ENCODE peak calls at places on chromosomes 7 and 10, in six cellular contexts. One of them, this sample, is unnamed. For H3K36me3, the result is how much of the 10 kb centered on the place peaks cover.

GRCh38 chr7:108406474-108406873 is 49.8 kb downstream of the NRCAM start:
- DNase-seq in colonic mucosa: no peak
- DNase-seq in DND-41: no peak
- DNase-seq in mammary epithelial cell: peak
- DNase-seq in GM23248: peak
- DNase-seq in HepG2: no peak
- DNase-seq in this sample: no peak

GRCh38 chr7:70647801-70648491 is 484.0 kb upstream of the GALNT17 start:
- DNase-seq in DND-41: peak
- DNase-seq in mammary epithelial cell: peak
- DNase-seq in GM23248: peak
- DNase-seq in colonic mucosa: peak
- DNase-seq in HepG2: no peak
- DNase-seq in this sample: no peak

GRCh38 chr7:48158404-48158803 is 12.9 kb upstream of the ABCA13 start:
- DNase-seq in HepG2: no peak
- DNase-seq in colonic mucosa: no peak
- DNase-seq in DND-41: no peak
- DNase-seq in GM23248: peak
- DNase-seq in mammary epithelial cell: peak
- DNase-seq in this sample: no peak

GRCh38 chr10:77582710-77583115 is 54.9 kb downstream of the KCNMA1 start:
- DNase-seq in HepG2: no peak
- DNase-seq in DND-41: peak
- DNase-seq in mammary epithelial cell: peak
- DNase-seq in GM23248: peak
- DNase-seq in colonic mucosa: no peak
- DNase-seq in this sample: no peak

GRCh38 chr7:22110227-22110839 is 164.6 kb upstream of the CDCA7L start:
- DNase-seq in mammary epithelial cell: peak
- DNase-seq in HepG2: peak
- DNase-seq in colonic mucosa: peak
- DNase-seq in GM23248: peak
- DNase-seq in DND-41: peak
- DNase-seq in this sample: peak

GRCh38 chr10:113369185-113369785 is 183.6 kb upstream of the HABP2 start:
- DNase-seq in HepG2: no peak
- DNase-seq in GM23248: no peak
- DNase-seq in colonic mucosa: no peak
- DNase-seq in DND-41: no peak
- DNase-seq in mammary epithelial cell: no peak
- DNase-seq in this sample: no peak

GRCh38 chr10:63206576-63206975 is 73.4 kb downstream of the NRBF2 start:
- DNase-seq in colonic mucosa: no peak
- DNase-seq in DND-41: no peak
- DNase-seq in GM23248: no peak
- DNase-seq in HepG2: no peak
- DNase-seq in mammary epithelial cell: no peak
- DNase-seq in this sample: no peak

GRCh38 chr10:114110174-114110972 is 63.6 kb downstream of the CCDC186 start:
- DNase-seq in colonic mucosa: no peak
- DNase-seq in DND-41: no peak
- DNase-seq in GM23248: peak
- DNase-seq in mammary epithelial cell: peak
- DNase-seq in HepG2: no peak
- DNase-seq in this sample: no peak

GRCh38 chr7:50391386-50391785 is 58.8 kb downstream of the FIGNL1 start:
- DNase-seq in DND-41: no peak
- DNase-seq in mammary epithelial cell: no peak
- DNase-seq in colonic mucosa: no peak
- DNase-seq in GM23248: no peak
- DNase-seq in HepG2: no peak
- DNase-seq in this sample: no peak

GRCh38 chr10:18312385-18313145 is 172.3 kb downstream of the CACNB2 start:
- DNase-seq in colonic mucosa: no peak
- DNase-seq in HepG2: peak
- DNase-seq in DND-41: peak
- DNase-seq in GM23248: peak
- DNase-seq in mammary epithelial cell: peak
- DNase-seq in this sample: no peak

GRCh38 chr7:76407718-76408117 is 1.8 kb downstream of the SSC4D start:
- DNase-seq in GM23248: no peak
- DNase-seq in colonic mucosa: no peak
- DNase-seq in HepG2: no peak
- DNase-seq in mammary epithelial cell: no peak
- DNase-seq in DND-41: no peak
- DNase-seq in this sample: no peak

DNA sequence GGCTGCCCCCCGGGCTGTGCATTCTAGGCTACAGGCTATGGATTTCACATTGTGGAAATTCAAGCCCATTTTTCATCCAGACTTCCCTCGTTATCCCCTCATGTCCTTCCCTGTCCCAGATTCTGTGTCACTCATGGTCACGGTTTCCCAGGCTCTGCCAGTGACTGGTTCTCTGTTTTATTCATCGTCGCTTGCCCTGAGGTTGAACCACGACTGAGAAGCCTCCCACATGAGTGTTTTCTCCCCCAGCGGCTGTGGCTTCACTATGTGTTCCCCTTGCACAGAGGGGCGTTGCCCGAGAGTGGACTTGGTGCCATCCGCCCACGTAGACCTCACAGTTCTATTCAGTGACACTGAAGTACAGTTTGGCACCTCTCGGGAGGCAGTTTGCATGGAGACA is 14.0 kb downstream of the NOM1 start:
- DNase-seq in GM23248: no peak
- DNase-seq in colonic mucosa: no peak
- DNase-seq in mammary epithelial cell: no peak
- DNase-seq in DND-41: no peak
- DNase-seq in HepG2: no peak
- DNase-seq in this sample: no peak
- H3K36me3 ChIP-seq in GM23248: under half
- H3K36me3 ChIP-seq in colonic mucosa: under half
- H3K36me3 ChIP-seq in mammary epithelial cell: under half
- H3K36me3 ChIP-seq in DND-41: half or more
- H3K36me3 ChIP-seq in HepG2: half or more
- H3K36me3 ChIP-seq in this sample: under half

DNA sequence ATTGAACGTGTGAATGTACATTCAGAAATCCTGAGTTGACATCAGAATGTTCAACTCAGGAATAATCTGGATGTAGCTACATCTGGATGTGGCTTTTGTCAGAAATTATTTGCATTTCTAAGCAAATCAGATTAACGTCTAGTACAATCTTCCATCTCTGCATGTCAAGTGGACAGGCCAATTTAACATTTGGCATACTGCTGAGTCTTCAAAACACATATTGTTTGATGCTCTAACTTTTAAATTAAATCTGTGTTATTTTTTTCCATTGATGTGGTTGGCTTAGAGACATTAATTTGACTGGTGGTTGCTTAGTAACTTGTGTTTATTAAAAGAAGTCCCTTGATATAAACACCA is 3.4 kb downstream of the STAMBPL1 start:
- DNase-seq in mammary epithelial cell: no peak
- DNase-seq in colonic mucosa: no peak
- DNase-seq in GM23248: no peak
- DNase-seq in HepG2: no peak
- DNase-seq in DND-41: no peak
- DNase-seq in this sample: no peak
- H3K9ac ChIP-seq in mammary epithelial cell: no peak
- H3K9ac ChIP-seq in colonic mucosa: no peak
- H3K9ac ChIP-seq in GM23248: peak
- H3K9ac ChIP-seq in HepG2: no peak
- H3K9ac ChIP-seq in DND-41: no peak
- H3K9ac ChIP-seq in this sample: no peak

GRCh38 chr7:134818568-134819345 is 39.3 kb downstream of the CALD1 start:
- DNase-seq in GM23248: no peak
- DNase-seq in colonic mucosa: no peak
- DNase-seq in DND-41: no peak
- DNase-seq in HepG2: no peak
- DNase-seq in mammary epithelial cell: no peak
- DNase-seq in this sample: no peak
- H3K36me3 ChIP-seq in GM23248: half or more
- H3K36me3 ChIP-seq in colonic mucosa: under half
- H3K36me3 ChIP-seq in DND-41: under half
- H3K36me3 ChIP-seq in HepG2: under half
- H3K36me3 ChIP-seq in mammary epithelial cell: under half
- H3K36me3 ChIP-seq in this sample: under half

GRCh38 chr10:71212249-71213126 is at the start of gene UNC5B:
- DNase-seq in GM23248: peak
- DNase-seq in colonic mucosa: peak
- DNase-seq in DND-41: peak
- DNase-seq in HepG2: peak
- DNase-seq in mammary epithelial cell: peak
- DNase-seq in this sample: peak
- H3K9ac ChIP-seq in GM23248: peak
- H3K9ac ChIP-seq in colonic mucosa: peak
- H3K9ac ChIP-seq in DND-41: peak
- H3K9ac ChIP-seq in HepG2: no peak
- H3K9ac ChIP-seq in mammary epithelial cell: peak
- H3K9ac ChIP-seq in this sample: peak

DNA sequence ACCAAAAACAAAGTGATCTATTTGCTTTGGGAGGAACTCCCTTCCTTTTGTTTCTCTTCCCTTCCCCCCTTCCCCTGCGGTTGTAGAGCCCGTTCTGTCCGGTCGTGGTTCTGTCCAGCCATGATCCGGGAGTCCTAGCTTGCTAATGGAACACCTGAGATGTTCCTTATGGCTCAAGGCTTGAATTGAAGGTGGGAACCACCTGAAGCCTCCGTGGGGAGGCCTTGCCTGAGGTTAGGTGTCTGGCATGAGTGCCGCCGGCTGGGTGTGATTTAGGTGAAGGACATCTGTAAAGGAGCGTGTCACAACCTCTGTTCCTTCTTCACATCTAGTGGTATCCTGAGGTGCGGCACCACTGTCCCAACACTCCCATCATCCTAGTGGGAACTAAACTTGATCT is 46.2 kb downstream of the DAGLB start:
- DNase-seq in colonic mucosa: no peak
- DNase-seq in DND-41: no peak
- DNase-seq in mammary epithelial cell: no peak
- DNase-seq in HepG2: no peak
- DNase-seq in GM23248: no peak
- DNase-seq in this sample: no peak
- H3K36me3 ChIP-seq in colonic mucosa: under half
- H3K36me3 ChIP-seq in DND-41: half or more
- H3K36me3 ChIP-seq in mammary epithelial cell: under half
- H3K36me3 ChIP-seq in HepG2: half or more
- H3K36me3 ChIP-seq in GM23248: half or more
- H3K36me3 ChIP-seq in this sample: half or more

GRCh38 chr10:30784521-30784895 is 155.0 kb upstream of the LYZL2 start:
- DNase-seq in GM23248: peak
- DNase-seq in mammary epithelial cell: no peak
- DNase-seq in HepG2: no peak
- DNase-seq in DND-41: no peak
- DNase-seq in colonic mucosa: no peak
- DNase-seq in this sample: no peak
- H3K9ac ChIP-seq in GM23248: peak
- H3K9ac ChIP-seq in mammary epithelial cell: no peak
- H3K9ac ChIP-seq in HepG2: no peak
- H3K9ac ChIP-seq in DND-41: peak
- H3K9ac ChIP-seq in colonic mucosa: peak
- H3K9ac ChIP-seq in this sample: no peak

GRCh38 chr7:92613720-92614119 is 23.5 kb upstream of the FAM133B start:
- DNase-seq in DND-41: no peak
- DNase-seq in HepG2: no peak
- DNase-seq in GM23248: no peak
- DNase-seq in mammary epithelial cell: no peak
- DNase-seq in colonic mucosa: no peak
- DNase-seq in this sample: no peak

GRCh38 chr7:92613214-92613613 is 23.0 kb upstream of the FAM133B start:
- DNase-seq in GM23248: peak
- DNase-seq in DND-41: no peak
- DNase-seq in colonic mucosa: no peak
- DNase-seq in HepG2: no peak
- DNase-seq in mammary epithelial cell: no peak
- DNase-seq in this sample: no peak

GRCh38 chr7:92612501-92612900 is 22.3 kb upstream of the FAM133B start:
- DNase-seq in HepG2: no peak
- DNase-seq in colonic mucosa: no peak
- DNase-seq in GM23248: peak
- DNase-seq in DND-41: no peak
- DNase-seq in mammary epithelial cell: no peak
- DNase-seq in this sample: no peak

GRCh38 chr7:92614586-92615237 is 24.5 kb upstream of the FAM133B start:
- DNase-seq in DND-41: no peak
- DNase-seq in GM23248: peak
- DNase-seq in HepG2: no peak
- DNase-seq in colonic mucosa: no peak
- DNase-seq in mammary epithelial cell: no peak
- DNase-seq in this sample: no peak

DNA sequence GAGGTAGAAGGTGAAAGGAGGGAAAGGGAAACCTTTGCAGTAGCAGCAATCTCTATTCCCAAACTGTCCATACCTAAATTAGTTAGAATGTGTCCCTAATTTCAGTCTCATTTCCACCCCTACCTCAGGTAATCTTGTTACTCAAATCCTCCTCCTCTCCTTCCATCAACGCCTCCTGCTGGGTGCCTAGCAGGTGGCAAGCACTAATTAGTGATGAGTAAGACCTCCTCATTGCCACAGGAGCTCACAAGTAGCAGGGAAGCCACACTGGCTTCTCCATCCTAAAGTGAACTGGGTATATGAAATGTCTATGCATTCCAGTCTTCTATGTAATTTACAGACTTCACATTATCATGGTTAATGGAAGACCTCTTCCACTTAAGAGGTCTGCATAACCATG is 25.7 kb upstream of the FAM133B start:
- DNase-seq in colonic mucosa: no peak
- DNase-seq in mammary epithelial cell: no peak
- DNase-seq in GM23248: no peak
- DNase-seq in HepG2: no peak
- DNase-seq in DND-41: no peak
- DNase-seq in this sample: no peak
- H3K36me3 ChIP-seq in colonic mucosa: under half
- H3K36me3 ChIP-seq in mammary epithelial cell: under half
- H3K36me3 ChIP-seq in GM23248: under half
- H3K36me3 ChIP-seq in HepG2: half or more
- H3K36me3 ChIP-seq in DND-41: half or more
- H3K36me3 ChIP-seq in this sample: half or more

GRCh38 chr10:36677170-36677768 is 448.1 kb upstream of the ANKRD30A start:
- DNase-seq in HepG2: no peak
- DNase-seq in GM23248: peak
- DNase-seq in mammary epithelial cell: no peak
- DNase-seq in colonic mucosa: no peak
- DNase-seq in DND-41: no peak
- DNase-seq in this sample: no peak

GRCh38 chr10:36671607-36672006 is 453.8 kb upstream of the ANKRD30A start:
- DNase-seq in HepG2: no peak
- DNase-seq in DND-41: no peak
- DNase-seq in colonic mucosa: no peak
- DNase-seq in mammary epithelial cell: no peak
- DNase-seq in GM23248: peak
- DNase-seq in this sample: no peak

GRCh38 chr10:36676321-36677169 is 448.9 kb upstream of the ANKRD30A start:
- DNase-seq in GM23248: peak
- DNase-seq in DND-41: no peak
- DNase-seq in mammary epithelial cell: no peak
- DNase-seq in HepG2: no peak
- DNase-seq in colonic mucosa: no peak
- DNase-seq in this sample: no peak

GRCh38 chr10:36679554-36679953 is 445.8 kb upstream of the ANKRD30A start:
- DNase-seq in mammary epithelial cell: no peak
- DNase-seq in DND-41: no peak
- DNase-seq in GM23248: no peak
- DNase-seq in colonic mucosa: no peak
- DNase-seq in HepG2: no peak
- DNase-seq in this sample: no peak

GRCh38 chr10:36675458-36675880 is 449.9 kb upstream of the ANKRD30A start:
- DNase-seq in colonic mucosa: no peak
- DNase-seq in HepG2: no peak
- DNase-seq in DND-41: no peak
- DNase-seq in mammary epithelial cell: peak
- DNase-seq in GM23248: peak
- DNase-seq in this sample: no peak
- H3K9ac ChIP-seq in colonic mucosa: no peak
- H3K9ac ChIP-seq in HepG2: no peak
- H3K9ac ChIP-seq in DND-41: no peak
- H3K9ac ChIP-seq in mammary epithelial cell: no peak
- H3K9ac ChIP-seq in GM23248: no peak
- H3K9ac ChIP-seq in this sample: no peak